ENCODE peak calls at places on chromosome 22, in four cellular contexts. One of them, this sample, is unnamed. For H3K9me3, the result is how much of the 10 kb centered on the place peaks cover.

GRCh38 chr22:37560682-37561208 is 465 bp downstream of the CDC42EP1 start:
- DNase-seq in HepG2: no peak
- DNase-seq in HCT116: no peak
- DNase-seq in K562: peak
- DNase-seq in this sample: peak

GRCh38 chr22:45221201-45221600 is 19.5 kb downstream of the KIAA0930 start:
- DNase-seq in HepG2: no peak
- DNase-seq in HCT116: no peak
- DNase-seq in K562: no peak
- DNase-seq in this sample: peak

GRCh38 chr22:38700271-38700788 is 413 bp downstream of the JOSD1 start:
- DNase-seq in HepG2: peak
- DNase-seq in HCT116: no peak
- DNase-seq in K562: no peak
- DNase-seq in this sample: no peak

GRCh38 chr22:21881841-21882753 is 14.7 kb upstream of the MAPK1 start:
- DNase-seq in HepG2: no peak
- DNase-seq in HCT116: no peak
- DNase-seq in K562: peak
- DNase-seq in this sample: no peak

GRCh38 chr22:32854351-32854804 is 52.9 kb downstream of the TIMP3 start:
- DNase-seq in HepG2: no peak
- DNase-seq in HCT116: no peak
- DNase-seq in K562: no peak
- DNase-seq in this sample: no peak

GRCh38 chr22:36385491-36386350 is 2.0 kb downstream of the MYH9 start:
- DNase-seq in HepG2: peak
- DNase-seq in HCT116: no peak
- DNase-seq in K562: no peak
- DNase-seq in this sample: peak

GRCh38 chr22:46462726-46463371 is 74.6 kb downstream of the CELSR1 start:
- DNase-seq in HepG2: no peak
- DNase-seq in HCT116: peak
- DNase-seq in K562: no peak
- DNase-seq in this sample: no peak

GRCh38 chr22:29359469-29359868 is 28.9 kb downstream of the AP1B1 start:
- DNase-seq in HepG2: peak
- DNase-seq in HCT116: peak
- DNase-seq in K562: peak
- DNase-seq in this sample: peak

GRCh38 chr22:38172489-38173155 is 9.0 kb downstream of the PLA2G6 start:
- DNase-seq in HepG2: peak
- DNase-seq in HCT116: no peak
- DNase-seq in K562: no peak
- DNase-seq in this sample: peak

GRCh38 chr22:27597703-27598444 is 203.7 kb downstream of the MN1 start:
- DNase-seq in HepG2: no peak
- DNase-seq in HCT116: peak
- DNase-seq in K562: peak
- DNase-seq in this sample: no peak

GRCh38 chr22:31244044-31244942 is 32.2 kb downstream of the LIMK2 start:
- DNase-seq in HepG2: peak
- DNase-seq in HCT116: peak
- DNase-seq in K562: no peak
- DNase-seq in this sample: peak

GRCh38 chr22:38881464-38881871 is 9.5 kb upstream of the CBX6 start:
- DNase-seq in HepG2: no peak
- DNase-seq in HCT116: no peak
- DNase-seq in K562: no peak
- DNase-seq in this sample: no peak

GRCh38 chr22:17230239-17230638 is 11.0 kb upstream of the ADA2 start:
- DNase-seq in HepG2: no peak
- DNase-seq in HCT116: no peak
- DNase-seq in K562: no peak
- DNase-seq in this sample: no peak

GRCh38 chr22:42228480-42228879 is 42.0 kb downstream of the TCF20 start:
- DNase-seq in HepG2: no peak
- DNase-seq in HCT116: no peak
- DNase-seq in K562: no peak
- DNase-seq in this sample: no peak

GRCh38 chr22:48039326-48039725 is 1276.9 kb downstream of the TBC1D22A start:
- DNase-seq in HepG2: no peak
- DNase-seq in HCT116: no peak
- DNase-seq in K562: no peak
- DNase-seq in this sample: no peak

GRCh38 chr22:48045369-48045768 is 1282.9 kb downstream of the TBC1D22A start:
- DNase-seq in HepG2: no peak
- DNase-seq in HCT116: no peak
- DNase-seq in K562: no peak
- DNase-seq in this sample: no peak

GRCh38 chr22:48044484-48045060 is 1282.1 kb downstream of the TBC1D22A start:
- DNase-seq in HepG2: no peak
- DNase-seq in HCT116: no peak
- DNase-seq in K562: no peak
- DNase-seq in this sample: no peak

GRCh38 chr22:48047722-48048500 is 1285.5 kb downstream of the TBC1D22A start:
- DNase-seq in HepG2: no peak
- DNase-seq in HCT116: no peak
- DNase-seq in K562: no peak
- DNase-seq in this sample: no peak

DNA sequence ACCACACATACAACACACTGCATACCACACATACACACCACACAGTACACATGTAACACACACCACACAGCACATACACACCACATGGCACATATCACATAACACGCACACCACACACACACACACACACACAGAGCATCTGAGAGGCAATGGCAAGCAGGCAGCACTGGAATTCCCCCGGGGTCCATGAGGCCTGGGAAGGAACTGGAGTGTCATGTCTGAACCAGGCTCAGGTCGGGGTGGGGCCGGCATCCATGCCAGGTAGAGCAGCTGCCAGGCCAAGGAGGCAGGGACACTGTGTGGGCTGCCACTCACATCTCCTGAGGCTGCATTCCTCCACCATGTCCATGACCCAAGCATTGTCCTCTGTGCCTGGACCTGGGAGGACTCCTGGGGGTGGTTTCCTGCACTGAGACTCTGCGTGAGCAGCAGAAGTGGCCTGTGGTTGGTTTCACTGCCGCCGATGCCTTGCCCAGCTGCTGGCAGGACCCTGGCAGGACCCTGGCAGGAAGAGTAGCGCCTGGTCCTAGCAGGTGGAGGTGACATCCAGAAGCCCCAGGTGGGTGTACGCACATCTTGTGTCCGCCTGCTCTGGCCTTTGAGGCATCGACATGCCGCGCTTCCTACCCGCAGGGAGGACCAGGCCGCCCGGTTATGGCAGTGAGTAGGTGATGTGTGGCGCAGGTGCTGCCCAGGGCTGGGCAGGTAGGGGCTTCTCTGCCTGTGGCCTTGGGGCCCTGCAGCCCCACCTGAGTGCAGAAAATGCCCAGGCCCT is 1280.4 kb downstream of the TBC1D22A start:
- DNase-seq in HepG2: no peak
- DNase-seq in HCT116: no peak
- DNase-seq in K562: no peak
- DNase-seq in this sample: no peak
- H3K9me3 ChIP-seq in HepG2: under half
- H3K9me3 ChIP-seq in HCT116: under half
- H3K9me3 ChIP-seq in K562: under half
- H3K9me3 ChIP-seq in this sample: under half

GRCh38 chr22:50016308-50016987 is 3.9 kb upstream of the IL17REL start:
- DNase-seq in HepG2: no peak
- DNase-seq in HCT116: no peak
- DNase-seq in K562: no peak
- DNase-seq in this sample: no peak

GRCh38 chr22:50016988-50017700 is 4.6 kb upstream of the IL17REL start:
- DNase-seq in HepG2: no peak
- DNase-seq in HCT116: no peak
- DNase-seq in K562: no peak
- DNase-seq in this sample: no peak

GRCh38 chr22:50015451-50016307 is 3.1 kb upstream of the IL17REL start:
- DNase-seq in HepG2: no peak
- DNase-seq in HCT116: no peak
- DNase-seq in K562: peak
- DNase-seq in this sample: no peak

GRCh38 chr22:50014053-50014501 is 1.5 kb upstream of the IL17REL start:
- DNase-seq in HepG2: no peak
- DNase-seq in HCT116: no peak
- DNase-seq in K562: no peak
- DNase-seq in this sample: no peak

DNA sequence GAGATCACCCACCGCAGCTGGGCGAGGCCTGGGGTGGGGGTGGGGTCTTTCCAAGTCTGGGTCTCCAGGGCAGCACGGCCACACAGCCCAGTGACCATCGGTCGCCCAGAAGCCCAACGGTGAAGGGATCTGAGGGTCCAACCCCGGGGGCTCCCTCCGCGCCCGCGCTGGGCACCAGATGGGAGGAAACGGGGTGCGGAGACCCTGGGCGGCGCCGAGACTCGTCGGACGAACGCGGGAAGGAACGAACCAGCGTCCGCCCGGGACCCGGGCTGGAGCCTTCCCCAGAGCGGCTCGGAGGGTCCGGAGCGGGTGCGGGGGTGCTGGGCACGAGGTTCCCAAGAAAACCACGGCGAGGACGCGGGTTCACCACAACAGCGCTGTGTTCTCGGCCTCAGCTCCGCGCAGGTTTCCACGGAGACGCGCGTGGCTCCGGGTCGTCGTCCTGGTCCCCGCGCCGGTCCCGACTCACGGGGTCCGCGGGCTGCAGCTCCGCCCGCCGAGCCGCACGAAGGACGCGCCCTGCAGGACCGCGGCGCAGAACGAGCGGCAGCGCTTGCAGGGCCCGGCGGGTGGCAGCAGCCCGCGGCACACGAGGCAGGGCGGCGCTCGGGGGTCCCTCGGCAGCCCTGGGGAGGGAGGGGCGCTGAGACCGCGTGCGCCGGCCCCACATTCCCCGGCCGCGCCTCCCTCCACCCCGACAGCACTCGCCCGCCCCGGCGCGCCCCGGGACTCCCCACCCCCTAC is 2.3 kb upstream of the IL17REL start:
- DNase-seq in HepG2: no peak
- DNase-seq in HCT116: no peak
- DNase-seq in K562: peak
- DNase-seq in this sample: no peak
- TF ChIP-seq EZH2 in HepG2: no peak
- TF ChIP-seq EZH2 in HCT116: no peak
- TF ChIP-seq EZH2 in K562: no peak
- TF ChIP-seq EZH2 in this sample: peak

DNA sequence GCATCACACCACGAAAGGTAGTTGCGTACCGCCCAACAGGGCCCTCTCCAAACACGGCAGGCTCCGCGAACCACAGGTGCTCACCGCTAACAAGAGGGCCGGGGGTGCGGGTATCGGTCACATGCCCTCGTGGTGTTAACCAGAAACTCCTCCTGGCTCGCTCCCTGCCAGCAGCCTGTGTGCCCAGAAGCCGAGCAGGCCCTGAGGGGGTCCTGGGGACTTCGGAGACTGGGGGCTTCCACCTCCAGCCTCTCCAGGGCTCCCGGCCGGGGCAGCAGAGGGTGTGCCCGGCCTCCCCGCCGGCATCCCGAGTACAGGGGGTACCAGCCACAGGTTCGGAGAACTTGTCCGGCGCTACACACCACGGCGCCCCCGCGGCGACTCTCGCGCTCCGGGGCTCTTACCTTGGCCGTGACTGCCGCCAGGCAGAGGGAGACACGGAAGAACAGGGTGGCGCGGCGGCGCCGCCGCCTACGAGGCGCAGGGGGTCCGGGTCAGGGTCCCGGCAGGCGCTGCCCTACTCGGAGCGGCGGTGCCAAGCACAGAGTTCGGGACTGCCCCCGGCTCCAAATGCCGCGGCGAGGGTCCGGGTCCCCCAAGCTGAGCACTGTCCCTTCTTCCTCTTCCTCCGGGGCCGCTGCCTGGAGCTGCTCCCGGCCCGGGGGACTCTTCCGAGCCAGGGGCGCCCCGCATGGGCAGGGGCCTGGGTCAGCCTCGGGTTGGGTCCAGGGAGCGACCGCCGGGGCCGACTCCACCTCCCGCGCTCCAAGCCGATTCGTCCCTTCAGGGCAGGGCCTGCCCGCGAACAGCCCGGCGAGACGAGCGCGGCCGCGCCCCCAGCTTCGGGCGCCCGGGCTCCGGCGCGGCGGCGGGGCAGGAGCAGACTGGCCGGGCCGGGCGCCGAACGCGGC is at the start of gene LARGE1:
- DNase-seq in HepG2: peak
- DNase-seq in HCT116: no peak
- DNase-seq in K562: peak
- DNase-seq in this sample: no peak
- TF ChIP-seq MAX in HepG2: no peak
- TF ChIP-seq MAX in HCT116: no peak
- TF ChIP-seq MAX in K562: no peak
- TF ChIP-seq MAX in this sample: no peak

GRCh38 chr22:47678667-47679287 is 916.3 kb downstream of the TBC1D22A start:
- DNase-seq in HepG2: no peak
- DNase-seq in HCT116: no peak
- DNase-seq in K562: no peak
- DNase-seq in this sample: no peak
- H3K9me3 ChIP-seq in HepG2: under half
- H3K9me3 ChIP-seq in HCT116: under half
- H3K9me3 ChIP-seq in K562: under half
- H3K9me3 ChIP-seq in this sample: under half

DNA sequence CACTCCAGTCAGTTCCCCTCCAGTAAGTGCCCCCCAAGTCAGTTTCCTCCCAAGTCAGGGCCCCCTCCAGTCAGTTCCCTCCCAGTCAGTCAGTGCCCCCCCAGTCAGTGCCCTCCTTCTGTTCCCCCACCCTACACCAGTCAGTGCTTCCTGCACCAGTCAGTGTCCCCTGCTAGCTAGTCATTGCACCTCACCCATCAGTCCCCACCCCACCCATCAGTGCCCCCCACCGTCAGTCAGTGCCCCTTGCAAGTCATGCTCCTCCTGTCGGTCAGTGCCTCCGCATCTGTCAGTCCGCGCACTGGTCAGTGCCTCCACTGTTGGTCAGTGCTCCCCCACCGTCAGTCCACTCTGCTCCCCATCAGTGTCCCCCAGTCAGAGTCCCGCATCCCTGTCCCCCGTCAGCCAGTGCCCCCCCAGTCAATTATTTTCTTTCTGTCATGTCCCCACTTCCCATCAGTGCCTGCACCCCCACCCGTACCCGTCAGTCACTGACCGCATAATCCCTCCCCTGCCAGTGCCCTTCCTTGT is 3.4 kb downstream of the PPP6R2 start:
- DNase-seq in HepG2: no peak
- DNase-seq in HCT116: no peak
- DNase-seq in K562: no peak
- DNase-seq in this sample: no peak
- TF ChIP-seq EZH2 in HepG2: no peak
- TF ChIP-seq EZH2 in HCT116: no peak
- TF ChIP-seq EZH2 in K562: no peak
- TF ChIP-seq EZH2 in this sample: no peak

GRCh38 chr22:43567691-43568308 is 156.0 kb downstream of the MPPED1 start:
- DNase-seq in HepG2: no peak
- DNase-seq in HCT116: no peak
- DNase-seq in K562: no peak
- DNase-seq in this sample: no peak
- TF ChIP-seq MAX in HepG2: no peak
- TF ChIP-seq MAX in HCT116: no peak
- TF ChIP-seq MAX in K562: no peak
- TF ChIP-seq MAX in this sample: no peak

GRCh38 chr22:48708558-48709245 is 1119.0 kb downstream of the BRD1 start:
- DNase-seq in HepG2: no peak
- DNase-seq in HCT116: no peak
- DNase-seq in K562: no peak
- DNase-seq in this sample: no peak
- H3K9me3 ChIP-seq in HepG2: under half
- H3K9me3 ChIP-seq in HCT116: under half
- H3K9me3 ChIP-seq in K562: under half
- H3K9me3 ChIP-seq in this sample: under half

GRCh38 chr22:50705851-50706351 is 32.1 kb upstream of the ACR start:
- DNase-seq in HepG2: no peak
- DNase-seq in HCT116: no peak
- DNase-seq in K562: no peak
- DNase-seq in this sample: no peak
- TF ChIP-seq EZH2 in HepG2: no peak
- TF ChIP-seq EZH2 in HCT116: no peak
- TF ChIP-seq EZH2 in K562: no peak
- TF ChIP-seq EZH2 in this sample: no peak

This sample was measured in endothelial cell of umbilical vein.